ENCODE peak calls at places on chromosomes 4 and X, in nine cellular contexts. O is mesendoderm; N is body of pancreas; W is foreskin melanocyte; B is AG04450; L is effector memory CD8-positive, alpha-beta T cell; Y is NCI-H2081; P is activated CD4-positive, alpha-beta T cell treated with anti-CD3 and anti-CD28 coated beads for 1 hour; S is stimulated activated naive CD4-positive, alpha-beta T cell treated with Interleukin-2 at 50 U/mL for 16 hours. F is an unnamed sample.

GRCh38 chrX:41695464-41695863 is 6.7 kb downstream of the GPR34 start:
- DNase-seq in O (peak; percentile 30), N (no peak), W (no peak), B (peak; percentile 33), L (peak; percentile 14), Y (no peak), P (no peak), S (peak; percentile 1), F (no peak)

GRCh38 chr4:54571762-54572542 is 85.8 kb upstream of the KIT start:
- DNase-seq in O (peak; percentile 50), N (no peak), W (no peak), B (no peak), L (no peak), Y (no peak), P (no peak), S (no peak), F (peak; percentile 32)

GRCh38 chrX:41406211-41406610 is 40.9 kb upstream of the NYX start:
- DNase-seq in O (no peak), N (no peak), W (no peak), B (no peak), L (no peak), Y (no peak), P (no peak), S (no peak), F (no peak)

GRCh38 chrX:20606831-20607230 is 340.1 kb upstream of the RPS6KA3 start:
- DNase-seq in O (no peak), N (no peak), W (no peak), B (no peak), L (no peak), Y (no peak), P (no peak), S (no peak), F (no peak)

GRCh38 chr4:71732706-71733105 is 51.2 kb downstream of the GC start:
- DNase-seq in O (peak; percentile 64), N (no peak), W (peak; percentile 25), B (peak; percentile 18), L (no peak), Y (peak; percentile 24), P (no peak), S (no peak), F (no peak)

GRCh38 chr4:24920008-24920407 is 7.2 kb upstream of the CCDC149 start:
- DNase-seq in O (no peak), N (no peak), W (no peak), B (no peak), L (no peak), Y (no peak), P (no peak), S (no peak), F (no peak)

GRCh38 chr4:169337510-169337909 is 66.8 kb upstream of the SH3RF1 start:
- DNase-seq in O (no peak), N (no peak), W (no peak), B (peak; percentile 86), L (no peak), Y (no peak), P (no peak), S (no peak), F (no peak)

GRCh38 chr4:186105721-186106335 is 1.3 kb downstream of the FAM149A start:
- DNase-seq in O (peak; percentile 79), N (peak; percentile 45), W (no peak), B (no peak), L (no peak), Y (peak; percentile 43), P (no peak), S (no peak), F (no peak)

GRCh38 chr4:42396361-42397255 is 680 bp upstream of the SHISA3 start:
- DNase-seq in O (peak; percentile 51), N (no peak), W (no peak), B (no peak), L (no peak), Y (no peak), P (no peak), S (no peak), F (no peak)

GRCh38 chrX:102154218-102154860 is 1.4 kb downstream of the BEX5 start:
- DNase-seq in O (peak; percentile 60), N (peak; percentile 18), W (no peak), B (no peak), L (no peak), Y (peak; percentile 6), P (no peak), S (peak; percentile 0), F (no peak)

GRCh38 chrX:48924270-48924669 is 5.4 kb upstream of the PIM2 start:
- DNase-seq in O (no peak), N (no peak), W (no peak), B (no peak), L (no peak), Y (no peak), P (no peak), S (no peak), F (no peak)

GRCh38 chr4:6668391-6668790 is 25.3 kb upstream of the S100P start:
- DNase-seq in O (no peak), N (no peak), W (no peak), B (peak; percentile 34), L (no peak), Y (no peak), P (no peak), S (no peak), F (no peak)

GRCh38 chr4:150577786-150578185 is 4.2 kb upstream of the MAB21L2 start:
- DNase-seq in O (no peak), N (no peak), W (no peak), B (no peak), L (no peak), Y (no peak), P (no peak), S (no peak), F (no peak)

GRCh38 chr4:25702848-25703247 is 47.2 kb downstream of the SLC34A2 start:
- DNase-seq in O (peak; percentile 29), N (no peak), W (peak; percentile 88), B (no peak), L (no peak), Y (no peak), P (no peak), S (no peak), F (no peak)

GRCh38 chr4:130510661-130511060 is 1414.7 kb downstream of the C4orf33 start:
- DNase-seq in O (no peak), N (no peak), W (no peak), B (no peak), L (no peak), Y (no peak), P (no peak), S (no peak), F (no peak)

F was measured in NT2/D1.